ENCODE peak calls at places on chromosomes 3 and 15, in four cellular contexts. One of them, this sample, is unnamed.

GRCh38 chr3:141421639-141422319 is 53.5 kb downstream of the ZBTB38 start:
- DNase-seq in cardiac muscle cell: no peak
- DNase-seq in astrocyte: peak; percentile 88
- DNase-seq in spleen: no peak
- DNase-seq in this sample: no peak

GRCh38 chr15:41876007-41876406 is 17.8 kb downstream of the SPTBN5 start:
- DNase-seq in cardiac muscle cell: no peak
- DNase-seq in astrocyte: no peak
- DNase-seq in spleen: peak; percentile 80
- DNase-seq in this sample: no peak

GRCh38 chr3:182309120-182309519 is 484.2 kb upstream of the ATP11B start:
- DNase-seq in cardiac muscle cell: peak; percentile 14
- DNase-seq in astrocyte: peak; percentile 30
- DNase-seq in spleen: no peak
- DNase-seq in this sample: no peak

GRCh38 chr3:15932348-15933300 is 134.8 kb upstream of the ANKRD28 start:
- DNase-seq in cardiac muscle cell: no peak
- DNase-seq in astrocyte: no peak
- DNase-seq in spleen: no peak
- DNase-seq in this sample: no peak

GRCh38 chr15:73716417-73716816 is 32.2 kb downstream of the CD276 start:
- DNase-seq in cardiac muscle cell: peak; percentile 58
- DNase-seq in astrocyte: no peak
- DNase-seq in spleen: no peak
- DNase-seq in this sample: no peak

GRCh38 chr3:58164916-58165821 is 45.6 kb downstream of the DNASE1L3 start:
- DNase-seq in cardiac muscle cell: peak; percentile 52
- DNase-seq in astrocyte: peak; percentile 78
- DNase-seq in spleen: no peak
- DNase-seq in this sample: no peak

GRCh38 chr3:52934626-52935530 is 37.5 kb upstream of the STIMATE start:
- DNase-seq in cardiac muscle cell: peak; percentile 61
- DNase-seq in astrocyte: peak; percentile 38
- DNase-seq in spleen: no peak
- DNase-seq in this sample: peak; percentile 41

GRCh38 chr3:148790841-148791240 is 36.8 kb upstream of the CPB1 start:
- DNase-seq in cardiac muscle cell: no peak
- DNase-seq in astrocyte: peak; percentile 58
- DNase-seq in spleen: no peak
- DNase-seq in this sample: no peak

GRCh38 chr3:46536758-46537157 is 29.3 kb downstream of the LRRC2 start:
- DNase-seq in cardiac muscle cell: no peak
- DNase-seq in astrocyte: no peak
- DNase-seq in spleen: no peak
- DNase-seq in this sample: no peak

GRCh38 chr15:89444855-89445254 is 51.5 kb downstream of the RHCG start:
- DNase-seq in cardiac muscle cell: no peak
- DNase-seq in astrocyte: no peak
- DNase-seq in spleen: no peak
- DNase-seq in this sample: no peak

GRCh38 chr3:33035596-33035995 is 61.4 kb downstream of the GLB1 start:
- DNase-seq in cardiac muscle cell: no peak
- DNase-seq in astrocyte: peak; percentile 69
- DNase-seq in spleen: no peak
- DNase-seq in this sample: no peak

GRCh38 chr3:179452166-179452544 is 885 bp upstream of the GNB4 start:
- DNase-seq in cardiac muscle cell: peak; percentile 45
- DNase-seq in astrocyte: peak; percentile 66
- DNase-seq in spleen: no peak
- DNase-seq in this sample: peak; percentile 90
- H3K4me3 ChIP-seq in cardiac muscle cell: peak overlapping the region; percentile 77
- H3K4me3 ChIP-seq in astrocyte: peak overlapping the region; percentile 82
- H3K4me3 ChIP-seq in spleen: peak overlapping the region; percentile 73
- H3K4me3 ChIP-seq in this sample: peak overlapping the region; percentile 65

DNA sequence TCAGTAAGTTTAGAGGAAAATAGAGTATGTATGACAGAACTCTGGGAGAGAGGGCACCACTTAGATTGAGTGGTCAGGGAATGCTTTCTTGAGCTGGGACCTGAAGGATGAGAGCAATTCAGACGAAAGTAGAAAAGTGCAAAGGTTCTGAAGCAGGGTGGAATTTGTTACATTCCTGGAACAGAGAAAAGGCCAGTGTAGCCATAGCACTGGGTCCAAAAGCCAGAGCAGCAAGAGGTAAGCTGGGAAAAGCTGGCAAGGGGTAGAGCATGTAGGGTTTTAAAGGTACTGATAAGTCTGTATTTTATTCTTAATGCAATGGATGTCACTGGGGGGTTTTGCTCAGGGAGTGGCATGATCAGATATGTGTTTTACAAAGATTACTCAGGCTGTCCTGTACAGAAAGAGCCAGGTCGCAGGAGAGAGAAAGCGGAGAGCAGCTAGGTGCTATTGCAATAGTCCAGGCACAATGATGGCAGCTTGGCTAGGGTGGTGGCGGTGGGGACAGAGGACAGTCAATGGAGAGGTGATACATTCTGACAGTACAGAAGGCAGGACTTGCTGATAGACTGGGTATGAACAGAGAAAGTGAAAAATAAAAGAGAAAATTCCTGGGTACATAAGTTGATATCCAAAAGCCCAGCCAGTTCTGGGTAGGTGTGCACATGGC is 17.0 kb downstream of the FSTL1 start:
- DNase-seq in cardiac muscle cell: no peak
- DNase-seq in astrocyte: no peak
- DNase-seq in spleen: no peak
- DNase-seq in this sample: no peak
- H3K4me1 ChIP-seq in cardiac muscle cell: peaks cover 28% of the 10 kb centered on the region
- H3K4me1 ChIP-seq in astrocyte: peaks cover 90% of the 10 kb centered on the region
- H3K4me1 ChIP-seq in spleen: peaks cover 6% of the 10 kb centered on the region
- H3K4me1 ChIP-seq in this sample: peaks cover 38% of the 10 kb centered on the region

GRCh38 chr3:134369861-134370596 is 4.2 kb downstream of the AMOTL2 start:
- DNase-seq in cardiac muscle cell: no peak
- DNase-seq in astrocyte: no peak
- DNase-seq in spleen: peak; percentile 41
- DNase-seq in this sample: peak; percentile 38

GRCh38 chr3:134371542-134372324 is 2.5 kb downstream of the AMOTL2 start:
- DNase-seq in cardiac muscle cell: no peak
- DNase-seq in astrocyte: peak; percentile 49
- DNase-seq in spleen: peak; percentile 23
- DNase-seq in this sample: no peak

GRCh38 chr3:134372405-134373277 is 1.6 kb downstream of the AMOTL2 start:
- DNase-seq in cardiac muscle cell: no peak
- DNase-seq in astrocyte: no peak
- DNase-seq in spleen: peak; percentile 16
- DNase-seq in this sample: no peak

GRCh38 chr3:134369231-134369741 is 5.0 kb downstream of the AMOTL2 start:
- DNase-seq in cardiac muscle cell: no peak
- DNase-seq in astrocyte: peak; percentile 81
- DNase-seq in spleen: peak; percentile 15
- DNase-seq in this sample: peak; percentile 53

DNA sequence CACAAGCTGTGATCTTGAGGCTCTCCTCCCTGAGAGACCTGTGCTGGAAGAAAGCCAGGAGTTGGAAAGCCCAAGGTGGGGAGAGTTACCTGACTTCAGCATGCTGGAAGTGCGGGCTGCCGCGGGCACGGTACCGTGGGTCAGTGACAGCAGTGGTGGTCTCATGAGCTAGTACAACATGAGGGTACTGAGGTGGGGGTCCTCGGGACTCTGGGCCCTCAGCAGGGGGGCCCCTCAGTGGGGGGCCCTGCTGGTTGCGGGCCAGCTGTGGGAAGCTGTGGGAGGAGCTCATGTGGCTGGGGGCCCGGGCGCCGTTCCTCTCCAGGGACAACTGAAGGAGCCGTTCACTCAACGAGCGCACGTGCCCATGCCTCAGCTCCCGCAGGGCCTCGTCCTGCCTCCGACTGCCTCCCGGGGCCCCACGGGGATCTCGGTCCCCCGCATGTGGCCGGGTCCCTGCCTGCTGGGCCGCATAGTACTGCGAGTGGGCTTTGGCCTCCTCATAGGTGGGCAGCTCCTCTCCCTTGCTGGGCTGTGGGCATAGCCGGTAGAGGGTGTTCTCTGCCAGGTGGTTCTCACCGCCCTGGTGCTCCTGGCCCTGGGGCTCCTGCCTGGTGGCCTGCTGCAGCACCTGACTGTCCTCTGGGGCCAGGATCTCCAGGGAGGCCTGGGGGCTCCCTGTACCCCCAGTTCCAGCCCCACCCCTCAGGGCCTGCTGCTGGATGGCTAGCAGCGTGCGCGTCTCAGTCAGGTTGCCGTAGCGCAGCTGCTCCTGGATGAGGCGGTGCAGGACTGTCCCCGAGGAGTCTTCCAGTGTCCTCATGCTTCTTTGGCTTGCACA is 3.4 kb downstream of the AMOTL2 start:
- DNase-seq in cardiac muscle cell: no peak
- DNase-seq in astrocyte: no peak
- DNase-seq in spleen: peak; percentile 70
- DNase-seq in this sample: peak; percentile 54
- H3K4me3 ChIP-seq in cardiac muscle cell: no peak overlapping the region
- H3K4me3 ChIP-seq in astrocyte: peak overlapping the region; percentile 99
- H3K4me3 ChIP-seq in spleen: peak overlapping the region; percentile 62
- H3K4me3 ChIP-seq in this sample: no peak overlapping the region

DNA sequence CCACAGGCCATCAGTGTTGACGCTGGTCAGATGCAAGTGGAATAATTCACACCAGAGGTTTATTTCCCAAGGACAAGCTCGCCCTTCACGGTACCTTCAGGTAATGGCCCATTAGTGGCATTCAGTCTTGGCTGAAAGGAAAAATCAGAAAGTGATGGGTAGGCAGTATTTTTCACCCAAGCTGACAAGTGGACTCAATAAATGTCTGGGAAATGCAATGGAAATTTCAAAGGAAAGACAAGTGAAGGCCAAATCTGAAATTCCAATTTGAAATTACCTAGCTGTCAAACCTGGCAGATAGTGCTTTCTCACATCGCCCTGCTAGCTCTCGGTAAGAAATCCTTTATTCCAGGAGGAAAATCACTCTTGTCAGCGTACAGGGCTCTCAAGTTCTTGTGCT is 413.5 kb downstream of the OCA2 start:
- DNase-seq in cardiac muscle cell: no peak
- DNase-seq in astrocyte: no peak
- DNase-seq in spleen: no peak
- DNase-seq in this sample: no peak
- H3K4me1 ChIP-seq in cardiac muscle cell: no peaks in the 10 kb centered on the region
- H3K4me1 ChIP-seq in astrocyte: peaks cover 13% of the 10 kb centered on the region
- H3K4me1 ChIP-seq in spleen: no peaks in the 10 kb centered on the region
- H3K4me1 ChIP-seq in this sample: no peaks in the 10 kb centered on the region

GRCh38 chr3:157109267-157110141 is 50.4 kb downstream of the CCNL1 start:
- DNase-seq in cardiac muscle cell: peak; percentile 94
- DNase-seq in astrocyte: no peak
- DNase-seq in spleen: no peak
- DNase-seq in this sample: no peak
- H3K4me3 ChIP-seq in cardiac muscle cell: no peak overlapping the region
- H3K4me3 ChIP-seq in astrocyte: no peak overlapping the region
- H3K4me3 ChIP-seq in spleen: no peak overlapping the region
- H3K4me3 ChIP-seq in this sample: no peak overlapping the region